ENCODE peak calls at places on chromosomes 6 and 20, in nine cellular contexts. One of them, this sample, is unnamed.

GRCh38 chr6:19662911-19663310 is 174.3 kb upstream of the ID4 start:
- DNase-seq in CD8-positive, alpha-beta T cell: no peak
- DNase-seq in SJSA1: no peak
- DNase-seq in left ventricle myocardium inferior: no peak
- DNase-seq in endodermal cell: peak; percentile 45
- DNase-seq in ovary: no peak
- DNase-seq in DND-41: no peak
- DNase-seq in SK-N-SH: no peak
- DNase-seq in OCI-LY7: no peak
- DNase-seq in this sample: no peak

GRCh38 chr6:42276008-42276890 is 58.6 kb upstream of the MRPS10 start:
- DNase-seq in CD8-positive, alpha-beta T cell: no peak
- DNase-seq in SJSA1: peak; percentile 60
- DNase-seq in left ventricle myocardium inferior: peak; percentile 74
- DNase-seq in endodermal cell: no peak
- DNase-seq in ovary: peak; percentile 46
- DNase-seq in DND-41: no peak
- DNase-seq in SK-N-SH: no peak
- DNase-seq in OCI-LY7: no peak
- DNase-seq in this sample: peak; percentile 83

GRCh38 chr6:43771858-43772570 is 2.0 kb downstream of the VEGFA start:
- DNase-seq in CD8-positive, alpha-beta T cell: no peak
- DNase-seq in SJSA1: peak; percentile 36
- DNase-seq in left ventricle myocardium inferior: peak; percentile 78
- DNase-seq in endodermal cell: peak; percentile 81
- DNase-seq in ovary: peak; percentile 81
- DNase-seq in DND-41: peak; percentile 71
- DNase-seq in SK-N-SH: peak; percentile 82
- DNase-seq in OCI-LY7: peak; percentile 82
- DNase-seq in this sample: no peak

GRCh38 chr6:165746331-165746730 is 83.3 kb upstream of the PDE10A start:
- DNase-seq in CD8-positive, alpha-beta T cell: no peak
- DNase-seq in SJSA1: no peak
- DNase-seq in left ventricle myocardium inferior: no peak
- DNase-seq in endodermal cell: no peak
- DNase-seq in ovary: no peak
- DNase-seq in DND-41: no peak
- DNase-seq in SK-N-SH: no peak
- DNase-seq in OCI-LY7: no peak
- DNase-seq in this sample: no peak

GRCh38 chr6:3270258-3270657 is 11.5 kb downstream of the PSMG4 start:
- DNase-seq in CD8-positive, alpha-beta T cell: no peak
- DNase-seq in SJSA1: no peak
- DNase-seq in left ventricle myocardium inferior: no peak
- DNase-seq in endodermal cell: no peak
- DNase-seq in ovary: no peak
- DNase-seq in DND-41: no peak
- DNase-seq in SK-N-SH: no peak
- DNase-seq in OCI-LY7: no peak
- DNase-seq in this sample: no peak

GRCh38 chr6:79077680-79078056 is 386 bp downstream of the PHIP start:
- DNase-seq in CD8-positive, alpha-beta T cell: no peak
- DNase-seq in SJSA1: no peak
- DNase-seq in left ventricle myocardium inferior: no peak
- DNase-seq in endodermal cell: no peak
- DNase-seq in ovary: no peak
- DNase-seq in DND-41: no peak
- DNase-seq in SK-N-SH: peak; percentile 78
- DNase-seq in OCI-LY7: peak; percentile 73
- DNase-seq in this sample: no peak

GRCh38 chr6:32140420-32141046 is 10.4 kb upstream of the FKBPL start:
- DNase-seq in CD8-positive, alpha-beta T cell: no peak
- DNase-seq in SJSA1: no peak
- DNase-seq in left ventricle myocardium inferior: no peak
- DNase-seq in endodermal cell: no peak
- DNase-seq in ovary: no peak
- DNase-seq in DND-41: no peak
- DNase-seq in SK-N-SH: no peak
- DNase-seq in OCI-LY7: no peak
- DNase-seq in this sample: no peak

GRCh38 chr20:25372584-25373336 is 17.9 kb downstream of the ABHD12 start:
- DNase-seq in CD8-positive, alpha-beta T cell: no peak
- DNase-seq in SJSA1: peak; percentile 91
- DNase-seq in left ventricle myocardium inferior: no peak
- DNase-seq in endodermal cell: peak; percentile 10
- DNase-seq in ovary: no peak
- DNase-seq in DND-41: no peak
- DNase-seq in SK-N-SH: no peak
- DNase-seq in OCI-LY7: no peak
- DNase-seq in this sample: no peak

GRCh38 chr20:45406260-45407066 is 1.6 kb upstream of the DBNDD2 start:
- DNase-seq in CD8-positive, alpha-beta T cell: peak; percentile 46
- DNase-seq in SJSA1: no peak
- DNase-seq in left ventricle myocardium inferior: peak; percentile 87
- DNase-seq in endodermal cell: peak; percentile 88
- DNase-seq in ovary: peak; percentile 79
- DNase-seq in DND-41: peak; percentile 81
- DNase-seq in SK-N-SH: peak; percentile 80
- DNase-seq in OCI-LY7: no peak
- DNase-seq in this sample: peak; percentile 91

GRCh38 chr6:133369755-133370154 is 128.6 kb downstream of the EYA4 start:
- DNase-seq in CD8-positive, alpha-beta T cell: no peak
- DNase-seq in SJSA1: no peak
- DNase-seq in left ventricle myocardium inferior: no peak
- DNase-seq in endodermal cell: no peak
- DNase-seq in ovary: no peak
- DNase-seq in DND-41: no peak
- DNase-seq in SK-N-SH: no peak
- DNase-seq in OCI-LY7: no peak
- DNase-seq in this sample: no peak

GRCh38 chr6:6058054-6058444 is 51.3 kb upstream of the NRN1 start:
- DNase-seq in CD8-positive, alpha-beta T cell: no peak
- DNase-seq in SJSA1: no peak
- DNase-seq in left ventricle myocardium inferior: no peak
- DNase-seq in endodermal cell: no peak
- DNase-seq in ovary: no peak
- DNase-seq in DND-41: no peak
- DNase-seq in SK-N-SH: no peak
- DNase-seq in OCI-LY7: no peak
- DNase-seq in this sample: no peak

GRCh38 chr20:10667560-10668167 is 6.1 kb downstream of the JAG1 start:
- DNase-seq in CD8-positive, alpha-beta T cell: no peak
- DNase-seq in SJSA1: no peak
- DNase-seq in left ventricle myocardium inferior: no peak
- DNase-seq in endodermal cell: no peak
- DNase-seq in ovary: no peak
- DNase-seq in DND-41: no peak
- DNase-seq in SK-N-SH: no peak
- DNase-seq in OCI-LY7: no peak
- DNase-seq in this sample: no peak

GRCh38 chr6:3041147-3041546 is 27.1 kb upstream of the RIPK1 start:
- DNase-seq in CD8-positive, alpha-beta T cell: no peak
- DNase-seq in SJSA1: no peak
- DNase-seq in left ventricle myocardium inferior: no peak
- DNase-seq in endodermal cell: no peak
- DNase-seq in ovary: no peak
- DNase-seq in DND-41: no peak
- DNase-seq in SK-N-SH: no peak
- DNase-seq in OCI-LY7: no peak
- DNase-seq in this sample: no peak

GRCh38 chr6:70686548-70687133 is 19.0 kb downstream of the SMAP1 start:
- DNase-seq in CD8-positive, alpha-beta T cell: no peak
- DNase-seq in SJSA1: peak; percentile 30
- DNase-seq in left ventricle myocardium inferior: no peak
- DNase-seq in endodermal cell: no peak
- DNase-seq in ovary: no peak
- DNase-seq in DND-41: no peak
- DNase-seq in SK-N-SH: peak; percentile 24
- DNase-seq in OCI-LY7: peak; percentile 63
- DNase-seq in this sample: no peak

GRCh38 chr6:54243699-54244098 is 64.5 kb upstream of the TINAG start:
- DNase-seq in CD8-positive, alpha-beta T cell: no peak
- DNase-seq in SJSA1: no peak
- DNase-seq in left ventricle myocardium inferior: no peak
- DNase-seq in endodermal cell: no peak
- DNase-seq in ovary: no peak
- DNase-seq in DND-41: no peak
- DNase-seq in SK-N-SH: no peak
- DNase-seq in OCI-LY7: no peak
- DNase-seq in this sample: no peak

GRCh38 chr6:24945046-24945445 is 9.3 kb upstream of the RIPOR2 start:
- DNase-seq in CD8-positive, alpha-beta T cell: no peak
- DNase-seq in SJSA1: no peak
- DNase-seq in left ventricle myocardium inferior: no peak
- DNase-seq in endodermal cell: no peak
- DNase-seq in ovary: no peak
- DNase-seq in DND-41: no peak
- DNase-seq in SK-N-SH: no peak
- DNase-seq in OCI-LY7: no peak
- DNase-seq in this sample: no peak

GRCh38 chr6:47453372-47453936 is 24.1 kb upstream of the CD2AP start:
- DNase-seq in CD8-positive, alpha-beta T cell: no peak
- DNase-seq in SJSA1: no peak
- DNase-seq in left ventricle myocardium inferior: no peak
- DNase-seq in endodermal cell: no peak
- DNase-seq in ovary: no peak
- DNase-seq in DND-41: no peak
- DNase-seq in SK-N-SH: no peak
- DNase-seq in OCI-LY7: no peak
- DNase-seq in this sample: no peak

GRCh38 chr6:16322666-16323312 is 84.4 kb downstream of the GMPR start:
- DNase-seq in CD8-positive, alpha-beta T cell: peak; percentile 73
- DNase-seq in SJSA1: peak; percentile 21
- DNase-seq in left ventricle myocardium inferior: peak; percentile 55
- DNase-seq in endodermal cell: peak; percentile 82
- DNase-seq in ovary: no peak
- DNase-seq in DND-41: peak; percentile 63
- DNase-seq in SK-N-SH: no peak
- DNase-seq in OCI-LY7: peak; percentile 55
- DNase-seq in this sample: peak; percentile 84

GRCh38 chr6:127266892-127267741 is 453 bp downstream of the RNF146 start:
- DNase-seq in CD8-positive, alpha-beta T cell: peak; percentile 51
- DNase-seq in SJSA1: peak; percentile 87
- DNase-seq in left ventricle myocardium inferior: peak; percentile 64
- DNase-seq in endodermal cell: peak; percentile 90
- DNase-seq in ovary: peak; percentile 78
- DNase-seq in DND-41: peak; percentile 54
- DNase-seq in SK-N-SH: peak; percentile 85
- DNase-seq in OCI-LY7: peak; percentile 73
- DNase-seq in this sample: no peak

GRCh38 chr6:30837870-30838269 is 46.4 kb upstream of the DDR1 start:
- DNase-seq in CD8-positive, alpha-beta T cell: no peak
- DNase-seq in SJSA1: no peak
- DNase-seq in left ventricle myocardium inferior: no peak
- DNase-seq in endodermal cell: no peak
- DNase-seq in ovary: no peak
- DNase-seq in DND-41: no peak
- DNase-seq in SK-N-SH: no peak
- DNase-seq in OCI-LY7: no peak
- DNase-seq in this sample: no peak

GRCh38 chr20:57211949-57212889 is 54.2 kb downstream of the BMP7 start:
- DNase-seq in CD8-positive, alpha-beta T cell: no peak
- DNase-seq in SJSA1: peak; percentile 85
- DNase-seq in left ventricle myocardium inferior: peak; percentile 41
- DNase-seq in endodermal cell: peak; percentile 88
- DNase-seq in ovary: peak; percentile 56
- DNase-seq in DND-41: no peak
- DNase-seq in SK-N-SH: no peak
- DNase-seq in OCI-LY7: no peak
- DNase-seq in this sample: peak; percentile 39
- H3K27ac ChIP-seq in CD8-positive, alpha-beta T cell: no peak overlapping the region
- H3K27ac ChIP-seq in SJSA1: peak overlapping the region; percentile 58
- H3K27ac ChIP-seq in left ventricle myocardium inferior: no peak overlapping the region
- H3K27ac ChIP-seq in endodermal cell: peak overlapping the region; percentile 25
- H3K27ac ChIP-seq in ovary: no peak overlapping the region
- H3K27ac ChIP-seq in DND-41: no peak overlapping the region
- H3K27ac ChIP-seq in SK-N-SH: no peak overlapping the region
- H3K27ac ChIP-seq in OCI-LY7: no peak overlapping the region
- H3K27ac ChIP-seq in this sample: no peak overlapping the region

DNA sequence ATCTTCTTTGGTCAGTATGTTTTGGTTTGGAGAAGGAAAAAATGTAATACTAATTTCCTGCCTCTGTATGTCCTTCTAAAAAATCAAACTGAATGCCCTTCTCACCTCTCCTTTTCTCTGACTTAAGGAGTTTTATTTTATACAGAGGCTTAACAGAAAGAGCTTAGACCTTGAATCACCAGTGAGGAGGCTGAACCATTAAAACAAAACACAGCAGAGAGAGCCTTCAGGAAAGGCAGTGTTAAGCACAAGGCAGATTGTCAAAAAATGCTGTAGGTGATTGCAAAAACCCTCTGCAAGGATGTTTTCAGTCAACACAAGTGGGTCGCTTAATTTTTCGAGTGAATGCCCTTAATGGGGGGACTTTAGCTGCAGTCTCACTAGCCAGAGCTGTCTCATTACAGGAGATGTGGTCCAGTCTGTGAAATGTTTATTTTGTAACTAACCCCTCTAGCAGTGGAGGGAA is 481.3 kb upstream of the CITED2 start:
- DNase-seq in CD8-positive, alpha-beta T cell: no peak
- DNase-seq in SJSA1: peak; percentile 38
- DNase-seq in left ventricle myocardium inferior: no peak
- DNase-seq in endodermal cell: no peak
- DNase-seq in ovary: no peak
- DNase-seq in DND-41: no peak
- DNase-seq in SK-N-SH: no peak
- DNase-seq in OCI-LY7: no peak
- DNase-seq in this sample: no peak
- H3K27ac ChIP-seq in CD8-positive, alpha-beta T cell: no peak overlapping the region
- H3K27ac ChIP-seq in SJSA1: no peak overlapping the region
- H3K27ac ChIP-seq in left ventricle myocardium inferior: no peak overlapping the region
- H3K27ac ChIP-seq in endodermal cell: no peak overlapping the region
- H3K27ac ChIP-seq in ovary: no peak overlapping the region
- H3K27ac ChIP-seq in DND-41: no peak overlapping the region
- H3K27ac ChIP-seq in SK-N-SH: no peak overlapping the region
- H3K27ac ChIP-seq in OCI-LY7: no peak overlapping the region
- H3K27ac ChIP-seq in this sample: no peak overlapping the region

GRCh38 chr6:113630365-113630737 is 226.8 kb upstream of the MARCKS start:
- DNase-seq in CD8-positive, alpha-beta T cell: no peak
- DNase-seq in SJSA1: no peak
- DNase-seq in left ventricle myocardium inferior: no peak
- DNase-seq in endodermal cell: no peak
- DNase-seq in ovary: no peak
- DNase-seq in DND-41: no peak
- DNase-seq in SK-N-SH: no peak
- DNase-seq in OCI-LY7: no peak
- DNase-seq in this sample: no peak
- H3K27ac ChIP-seq in CD8-positive, alpha-beta T cell: no peak overlapping the region
- H3K27ac ChIP-seq in SJSA1: no peak overlapping the region
- H3K27ac ChIP-seq in left ventricle myocardium inferior: peak overlapping the region; percentile 50
- H3K27ac ChIP-seq in endodermal cell: no peak overlapping the region
- H3K27ac ChIP-seq in ovary: no peak overlapping the region
- H3K27ac ChIP-seq in DND-41: no peak overlapping the region
- H3K27ac ChIP-seq in SK-N-SH: no peak overlapping the region
- H3K27ac ChIP-seq in OCI-LY7: peak overlapping the region; percentile 99
- H3K27ac ChIP-seq in this sample: no peak overlapping the region

DNA sequence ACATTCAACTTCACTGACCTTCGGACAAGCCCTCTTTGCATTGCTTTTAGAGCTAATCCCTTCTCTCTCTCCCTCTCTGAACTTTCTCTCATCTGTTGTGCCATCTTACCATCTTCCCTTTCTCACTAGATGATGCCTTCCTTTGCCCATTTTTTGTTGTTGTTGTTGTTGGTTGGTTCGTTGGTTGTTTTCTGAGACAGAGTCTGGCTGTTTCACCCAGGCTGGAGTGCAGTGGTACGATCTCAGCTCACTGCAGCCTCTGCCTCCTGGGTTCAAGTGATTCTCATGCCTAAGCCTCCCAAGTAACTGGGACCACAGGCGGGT is 18.8 kb downstream of the MAP3K5 start:
- DNase-seq in CD8-positive, alpha-beta T cell: no peak
- DNase-seq in SJSA1: no peak
- DNase-seq in left ventricle myocardium inferior: no peak
- DNase-seq in endodermal cell: no peak
- DNase-seq in ovary: no peak
- DNase-seq in DND-41: no peak
- DNase-seq in SK-N-SH: no peak
- DNase-seq in OCI-LY7: no peak
- DNase-seq in this sample: no peak
- H3K27ac ChIP-seq in CD8-positive, alpha-beta T cell: no peak overlapping the region
- H3K27ac ChIP-seq in SJSA1: no peak overlapping the region
- H3K27ac ChIP-seq in left ventricle myocardium inferior: peak overlapping the region; percentile 68
- H3K27ac ChIP-seq in endodermal cell: no peak overlapping the region
- H3K27ac ChIP-seq in ovary: no peak overlapping the region
- H3K27ac ChIP-seq in DND-41: no peak overlapping the region
- H3K27ac ChIP-seq in SK-N-SH: no peak overlapping the region
- H3K27ac ChIP-seq in OCI-LY7: no peak overlapping the region
- H3K27ac ChIP-seq in this sample: peak overlapping the region; percentile 67

This sample was measured in heart right ventricle.